ENCODE peak calls at places on chromosomes 5 and 9, in four cellular contexts. H is IMR-90, M is RWPE1, K is neural progenitor cell. Z is an unnamed sample.

GRCh38 chr9:98916660-98917059 is 27.0 kb upstream of the COL15A1 start:
- DNase-seq in H (peak), M (no peak), K (peak), Z (no peak)

GRCh38 chr9:136373300-136374182 is at the start of gene CARD9:
- DNase-seq in H (no peak), M (no peak), K (no peak), Z (no peak)

GRCh38 chr5:56026863-56027300 is 32.1 kb upstream of the IL6ST start:
- DNase-seq in H (peak), M (peak), K (no peak), Z (no peak)

GRCh38 chr5:78984020-78984610 is 995 bp downstream of the ARSB start:
- DNase-seq in H (peak), M (no peak), K (peak), Z (no peak)

GRCh38 chr5:173010021-173010420 is 26.4 kb downstream of the ATP6V0E1 start:
- DNase-seq in H (peak), M (no peak), K (no peak), Z (no peak)

GRCh38 chr5:175887463-175887862 is 16.1 kb downstream of the CPLX2 start:
- DNase-seq in H (no peak), M (no peak), K (no peak), Z (no peak)

GRCh38 chr5:132468665-132469379 is 21.8 kb downstream of the IRF1 start:
- DNase-seq in H (peak), M (no peak), K (no peak), Z (no peak)

GRCh38 chr9:11135856-11136255 is 523.1 kb upstream of the PTPRD start:
- DNase-seq in H (no peak), M (no peak), K (no peak), Z (no peak)

GRCh38 chr5:136781464-136781863 is 416.1 kb upstream of the TRPC7 start:
- DNase-seq in H (peak), M (no peak), K (no peak), Z (no peak)

GRCh38 chr5:7330141-7330712 is 65.7 kb upstream of the ADCY2 start:
- DNase-seq in H (no peak), M (no peak), K (no peak), Z (no peak)

GRCh38 chr9:118444403-118444802 is 740.2 kb downstream of the TLR4 start:
- DNase-seq in H (no peak), M (no peak), K (no peak), Z (no peak)

GRCh38 chr9:134677743-134678142 is 36.1 kb downstream of the COL5A1 start:
- DNase-seq in H (no peak), M (no peak), K (no peak), Z (no peak)

GRCh38 chr5:3364433-3364832 is 231.2 kb upstream of the IRX1 start:
- DNase-seq in H (no peak), M (no peak), K (no peak), Z (no peak)

GRCh38 chr5:170220196-170220595 is 12.6 kb upstream of the C5orf58 start:
- DNase-seq in H (no peak), M (no peak), K (no peak), Z (no peak)

GRCh38 chr5:148474025-148474511 is 90.3 kb downstream of the FBXO38 start:
- DNase-seq in H (peak), M (peak), K (no peak), Z (no peak)

DNA sequence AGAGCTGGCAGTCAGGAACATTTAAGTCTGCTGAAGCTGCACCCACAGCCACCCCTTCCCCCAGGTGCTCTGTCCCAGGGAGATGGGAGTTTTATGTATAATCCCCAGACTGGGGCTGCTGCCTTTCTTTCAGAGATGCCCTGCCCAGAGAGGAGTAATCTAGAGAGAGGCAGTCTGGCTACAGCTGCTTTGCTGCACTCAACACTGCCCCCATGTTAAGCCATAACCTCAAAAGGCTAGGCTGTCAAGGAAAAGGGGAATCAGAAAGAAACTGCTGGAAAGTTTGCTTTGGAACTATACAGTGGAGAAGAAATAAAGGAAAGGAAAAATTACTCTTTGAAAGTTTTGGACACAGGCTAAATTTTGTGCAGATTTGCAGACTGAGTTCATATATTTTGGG is 127.2 kb downstream of the MACIR start:
- DNase-seq in H (no peak), M (no peak), K (peak), Z (no peak)
- TF ChIP-seq CTCF in H (no peak), M (no peak), K (peak), Z (no peak)

GRCh38 chr5:145101246-145101645 is 733.9 kb downstream of the PRELID2 start:
- DNase-seq in H (no peak), M (no peak), K (peak), Z (no peak)
- TF ChIP-seq CTCF in H (peak), M (peak), K (peak), Z (peak)

DNA sequence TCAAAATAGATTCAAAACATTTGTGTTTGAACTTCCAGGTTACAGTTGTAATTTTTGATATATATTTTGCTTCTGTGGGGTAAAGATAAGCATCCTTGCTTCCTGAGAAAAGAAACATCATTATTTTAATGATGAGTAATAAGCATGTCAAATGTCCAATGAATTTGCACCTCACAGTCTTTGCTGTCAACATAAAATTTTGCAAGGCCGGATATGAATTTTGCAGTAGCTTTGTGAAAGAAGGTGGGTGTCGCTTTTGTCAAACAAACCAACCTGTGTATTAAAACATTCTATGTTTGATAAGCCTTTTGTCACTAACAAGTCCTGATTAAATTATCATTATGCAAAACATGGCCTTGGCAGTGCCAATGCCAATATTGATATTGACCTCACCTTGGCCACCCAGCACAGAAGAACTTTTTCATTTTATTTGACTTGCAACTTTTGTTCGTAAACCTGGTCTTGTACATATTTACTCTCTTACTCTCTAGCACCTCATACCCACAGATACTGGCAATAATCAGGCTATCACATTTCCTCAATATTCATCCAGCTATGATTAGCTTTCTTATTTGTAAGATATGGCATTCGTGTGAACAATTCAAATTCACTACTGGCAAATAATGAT is 645.0 kb upstream of the KLF4 start:
- DNase-seq in H (no peak), M (no peak), K (no peak), Z (no peak)
- TF ChIP-seq CTCF in H (no peak), M (no peak), K (no peak), Z (no peak)

GRCh38 chr9:96130970-96131369 is 171.0 kb downstream of the HSD17B3 start:
- DNase-seq in H (no peak), M (no peak), K (no peak), Z (no peak)

GRCh38 chr9:96125624-96126023 is 176.4 kb downstream of the HSD17B3 start:
- DNase-seq in H (no peak), M (no peak), K (no peak), Z (no peak)

GRCh38 chr9:96133296-96134010 is 168.5 kb downstream of the HSD17B3 start:
- DNase-seq in H (no peak), M (no peak), K (no peak), Z (no peak)

GRCh38 chr9:96126321-96126881 is 175.6 kb downstream of the HSD17B3 start:
- DNase-seq in H (no peak), M (no peak), K (peak), Z (no peak)

DNA sequence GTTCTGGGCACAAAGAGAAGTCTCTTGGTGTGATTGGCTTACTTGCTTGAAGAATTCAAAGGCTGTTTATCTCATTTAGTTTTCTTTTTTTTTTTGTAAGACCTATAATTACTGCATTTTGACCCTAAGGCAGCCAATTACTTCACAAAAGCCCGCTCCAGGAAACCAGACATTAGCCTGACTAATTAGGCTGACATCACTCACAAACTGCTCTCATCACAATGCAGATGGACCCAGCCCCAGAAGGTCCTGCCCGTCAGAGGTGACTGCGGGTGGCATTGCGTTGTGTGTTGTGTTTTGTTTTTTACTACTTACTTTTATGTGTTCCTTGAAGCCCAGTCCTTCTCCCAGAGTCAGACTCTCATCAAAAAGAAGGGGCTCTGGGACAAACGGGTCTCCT is 172.3 kb downstream of the HSD17B3 start:
- DNase-seq in H (no peak), M (no peak), K (peak), Z (no peak)
- TF ChIP-seq CTCF in H (no peak), M (no peak), K (no peak), Z (no peak)